ENCODE peak calls at places on chromosome 19, in four cellular contexts. V, M, Z and S are unnamed samples.

GRCh38 chr19:3401004-3401768 is 34.8 kb downstream of the NFIC start:
- DNase-seq in Z (no peak), V (no peak), M (no peak), S (no peak)

GRCh38 chr19:4007836-4008539 is 452 bp downstream of the PIAS4 start:
- DNase-seq in Z (no peak), M (no peak), V (no peak), S (peak)

GRCh38 chr19:46546194-46546896 is 50.7 kb upstream of the PNMA8B start:
- DNase-seq in Z (no peak), V (no peak), M (no peak), S (no peak)

GRCh38 chr19:33547676-33548075 is 26.1 kb upstream of the PEPD start:
- DNase-seq in V (no peak), Z (no peak), M (no peak), S (no peak)

GRCh38 chr19:46404039-46404883 is 9.1 kb downstream of the CCDC8 start:
- DNase-seq in V (no peak), M (no peak), Z (no peak), S (no peak)

GRCh38 chr19:53881482-53882390 is at the start of gene PRKCG:
- DNase-seq in V (peak), Z (peak), M (no peak), S (peak)

GRCh38 chr19:54189020-54189667 is at the start of gene MBOAT7:
- DNase-seq in V (no peak), M (no peak), Z (no peak), S (peak)

GRCh38 chr19:38734426-38735256 is 9.6 kb downstream of the CAPN12 start:
- DNase-seq in Z (no peak), M (no peak), V (peak), S (no peak)

GRCh38 chr19:47156861-47157454 is 26.3 kb downstream of the SAE1 start:
- DNase-seq in Z (no peak), M (no peak), V (no peak), S (no peak)

GRCh38 chr19:5480427-5480836 is 25.2 kb downstream of the ZNRF4 start:
- DNase-seq in Z (no peak), M (no peak), V (no peak), S (peak)

GRCh38 chr19:29370276-29370675 is 155.5 kb upstream of the VSTM2B start:
- DNase-seq in Z (no peak), M (no peak), V (no peak), S (no peak)

GRCh38 chr19:42018503-42019193 is 24.6 kb upstream of the ATP1A3 start:
- DNase-seq in M (no peak), Z (no peak), V (no peak), S (no peak)

GRCh38 chr19:4456566-4456842 is 1.1 kb downstream of the UBXN6 start:
- DNase-seq in M (peak), Z (no peak), V (no peak), S (no peak)

GRCh38 chr19:44661904-44662303 is 9.4 kb upstream of the CEACAM19 start:
- DNase-seq in M (no peak), V (no peak), Z (no peak), S (no peak)

GRCh38 chr19:48746738-48747575 is at the start of gene IZUMO1:
- DNase-seq in Z (peak), M (peak), V (no peak), S (peak)

GRCh38 chr19:55173186-55173716 is 6.8 kb upstream of the DNAAF3 start:
- DNase-seq in V (no peak), Z (no peak), M (no peak), S (no peak)

GRCh38 chr19:30111456-30111855 is 169.4 kb downstream of the URI1 start:
- DNase-seq in Z (no peak), V (no peak), M (no peak), S (no peak)

GRCh38 chr19:6099633-6100032 is 10.7 kb downstream of the RFX2 start:
- DNase-seq in Z (no peak), M (no peak), V (no peak), S (no peak)

GRCh38 chr19:48466571-48467325 is 2.4 kb upstream of the CYTH2 start:
- DNase-seq in M (no peak), Z (no peak), V (no peak), S (no peak)

GRCh38 chr19:1274081-1274851 is 1.1 kb upstream of the FAM174C start:
- DNase-seq in Z (no peak), M (no peak), V (no peak), S (no peak)

GRCh38 chr19:46537136-46538097 is 41.8 kb upstream of the PNMA8B start:
- DNase-seq in V (peak), M (no peak), Z (peak), S (peak)

GRCh38 chr19:46221981-46222610 is 7.4 kb upstream of the IGFL1 start:
- DNase-seq in V (no peak), Z (no peak), M (no peak), S (no peak)

GRCh38 chr19:6048808-6049405 is 61.4 kb downstream of the RFX2 start:
- DNase-seq in M (peak), Z (peak), V (peak), S (peak)